ENCODE peak calls at places on chromosomes 11 and 22, in six cellular contexts. One of them, this sample, is unnamed.

GRCh38 chr11:73399159-73400090 is 23.2 kb downstream of the RELT start:
- DNase-seq in thoracic aorta: no peak
- DNase-seq in MV-4-11: peak; percentile 72
- DNase-seq in stimulated activated CD8-positive, alpha-beta memory T cell treated with anti-CD3 and anti-CD28 coated beads, Interleukin-2, amount 100 ng/mL, for 48 hours: no peak
- DNase-seq in activated T-cell treated with anti-CD3 and anti-CD28 coated beads for 1 hour: no peak
- DNase-seq in H54: no peak
- DNase-seq in this sample: no peak

GRCh38 chr22:23767673-23768548 is at the start of gene CHCHD10:
- DNase-seq in thoracic aorta: peak; percentile 31
- DNase-seq in MV-4-11: peak; percentile 66
- DNase-seq in stimulated activated CD8-positive, alpha-beta memory T cell treated with anti-CD3 and anti-CD28 coated beads, Interleukin-2, amount 100 ng/mL, for 48 hours: peak; percentile 74
- DNase-seq in activated T-cell treated with anti-CD3 and anti-CD28 coated beads for 1 hour: peak; percentile 70
- DNase-seq in H54: no peak
- DNase-seq in this sample: peak; percentile 84

GRCh38 chr11:93945596-93945995 is 75.6 kb upstream of the HEPHL1 start:
- DNase-seq in thoracic aorta: no peak
- DNase-seq in MV-4-11: no peak
- DNase-seq in stimulated activated CD8-positive, alpha-beta memory T cell treated with anti-CD3 and anti-CD28 coated beads, Interleukin-2, amount 100 ng/mL, for 48 hours: no peak
- DNase-seq in activated T-cell treated with anti-CD3 and anti-CD28 coated beads for 1 hour: no peak
- DNase-seq in H54: no peak
- DNase-seq in this sample: no peak

GRCh38 chr11:10375280-10376048 is 70.6 kb downstream of the ADM start:
- DNase-seq in thoracic aorta: no peak
- DNase-seq in MV-4-11: peak; percentile 40
- DNase-seq in stimulated activated CD8-positive, alpha-beta memory T cell treated with anti-CD3 and anti-CD28 coated beads, Interleukin-2, amount 100 ng/mL, for 48 hours: no peak
- DNase-seq in activated T-cell treated with anti-CD3 and anti-CD28 coated beads for 1 hour: no peak
- DNase-seq in H54: peak; percentile 49
- DNase-seq in this sample: no peak

GRCh38 chr11:6733326-6734030 is 38.3 kb downstream of the OR2AG2 start:
- DNase-seq in thoracic aorta: no peak
- DNase-seq in MV-4-11: no peak
- DNase-seq in stimulated activated CD8-positive, alpha-beta memory T cell treated with anti-CD3 and anti-CD28 coated beads, Interleukin-2, amount 100 ng/mL, for 48 hours: no peak
- DNase-seq in activated T-cell treated with anti-CD3 and anti-CD28 coated beads for 1 hour: no peak
- DNase-seq in H54: no peak
- DNase-seq in this sample: no peak

GRCh38 chr11:126824035-126824607 is 176.4 kb downstream of the KIRREL3 start:
- DNase-seq in thoracic aorta: no peak
- DNase-seq in MV-4-11: no peak
- DNase-seq in stimulated activated CD8-positive, alpha-beta memory T cell treated with anti-CD3 and anti-CD28 coated beads, Interleukin-2, amount 100 ng/mL, for 48 hours: no peak
- DNase-seq in activated T-cell treated with anti-CD3 and anti-CD28 coated beads for 1 hour: no peak
- DNase-seq in H54: no peak
- DNase-seq in this sample: no peak

GRCh38 chr11:77470504-77470903 is 3.4 kb downstream of the PAK1 start:
- DNase-seq in thoracic aorta: no peak
- DNase-seq in MV-4-11: peak; percentile 78
- DNase-seq in stimulated activated CD8-positive, alpha-beta memory T cell treated with anti-CD3 and anti-CD28 coated beads, Interleukin-2, amount 100 ng/mL, for 48 hours: no peak
- DNase-seq in activated T-cell treated with anti-CD3 and anti-CD28 coated beads for 1 hour: no peak
- DNase-seq in H54: no peak
- DNase-seq in this sample: no peak

GRCh38 chr11:126290887-126291286 is 8.0 kb downstream of the TIRAP start:
- DNase-seq in thoracic aorta: no peak
- DNase-seq in MV-4-11: no peak
- DNase-seq in stimulated activated CD8-positive, alpha-beta memory T cell treated with anti-CD3 and anti-CD28 coated beads, Interleukin-2, amount 100 ng/mL, for 48 hours: no peak
- DNase-seq in activated T-cell treated with anti-CD3 and anti-CD28 coated beads for 1 hour: no peak
- DNase-seq in H54: no peak
- DNase-seq in this sample: no peak

GRCh38 chr11:70608568-70609314 is 210.4 kb downstream of the CTTN start:
- DNase-seq in thoracic aorta: no peak
- DNase-seq in MV-4-11: peak; percentile 84
- DNase-seq in stimulated activated CD8-positive, alpha-beta memory T cell treated with anti-CD3 and anti-CD28 coated beads, Interleukin-2, amount 100 ng/mL, for 48 hours: no peak
- DNase-seq in activated T-cell treated with anti-CD3 and anti-CD28 coated beads for 1 hour: no peak
- DNase-seq in H54: no peak
- DNase-seq in this sample: no peak

GRCh38 chr11:78860720-78861422 is 286.2 kb upstream of the NARS2 start:
- DNase-seq in thoracic aorta: no peak
- DNase-seq in MV-4-11: peak; percentile 1
- DNase-seq in stimulated activated CD8-positive, alpha-beta memory T cell treated with anti-CD3 and anti-CD28 coated beads, Interleukin-2, amount 100 ng/mL, for 48 hours: no peak
- DNase-seq in activated T-cell treated with anti-CD3 and anti-CD28 coated beads for 1 hour: no peak
- DNase-seq in H54: no peak
- DNase-seq in this sample: no peak

GRCh38 chr22:29907753-29908515 is 25.0 kb downstream of the MTMR3 start:
- DNase-seq in thoracic aorta: peak; percentile 36
- DNase-seq in MV-4-11: peak; percentile 81
- DNase-seq in stimulated activated CD8-positive, alpha-beta memory T cell treated with anti-CD3 and anti-CD28 coated beads, Interleukin-2, amount 100 ng/mL, for 48 hours: no peak
- DNase-seq in activated T-cell treated with anti-CD3 and anti-CD28 coated beads for 1 hour: peak; percentile 5
- DNase-seq in H54: peak; percentile 44
- DNase-seq in this sample: peak; percentile 53

GRCh38 chr22:38770257-38770949 is 14.6 kb upstream of the SUN2 start:
- DNase-seq in thoracic aorta: no peak
- DNase-seq in MV-4-11: no peak
- DNase-seq in stimulated activated CD8-positive, alpha-beta memory T cell treated with anti-CD3 and anti-CD28 coated beads, Interleukin-2, amount 100 ng/mL, for 48 hours: no peak
- DNase-seq in activated T-cell treated with anti-CD3 and anti-CD28 coated beads for 1 hour: no peak
- DNase-seq in H54: no peak
- DNase-seq in this sample: no peak

GRCh38 chr11:128814856-128815705 is 52.0 kb downstream of the KCNJ1 start:
- DNase-seq in thoracic aorta: no peak
- DNase-seq in MV-4-11: peak; percentile 75
- DNase-seq in stimulated activated CD8-positive, alpha-beta memory T cell treated with anti-CD3 and anti-CD28 coated beads, Interleukin-2, amount 100 ng/mL, for 48 hours: no peak
- DNase-seq in activated T-cell treated with anti-CD3 and anti-CD28 coated beads for 1 hour: no peak
- DNase-seq in H54: peak; percentile 16
- DNase-seq in this sample: no peak

GRCh38 chr22:36734171-36735058 is 30.9 kb upstream of the CACNG2 start:
- DNase-seq in thoracic aorta: no peak
- DNase-seq in MV-4-11: peak; percentile 80
- DNase-seq in stimulated activated CD8-positive, alpha-beta memory T cell treated with anti-CD3 and anti-CD28 coated beads, Interleukin-2, amount 100 ng/mL, for 48 hours: no peak
- DNase-seq in activated T-cell treated with anti-CD3 and anti-CD28 coated beads for 1 hour: no peak
- DNase-seq in H54: peak; percentile 48
- DNase-seq in this sample: peak; percentile 24

GRCh38 chr11:38384568-38384967 is 1786.5 kb upstream of the RAG2 start:
- DNase-seq in thoracic aorta: no peak
- DNase-seq in MV-4-11: no peak
- DNase-seq in stimulated activated CD8-positive, alpha-beta memory T cell treated with anti-CD3 and anti-CD28 coated beads, Interleukin-2, amount 100 ng/mL, for 48 hours: no peak
- DNase-seq in activated T-cell treated with anti-CD3 and anti-CD28 coated beads for 1 hour: no peak
- DNase-seq in H54: no peak
- DNase-seq in this sample: no peak

GRCh38 chr11:116887909-116888556 is 50.6 kb upstream of the APOA1 start:
- DNase-seq in thoracic aorta: no peak
- DNase-seq in MV-4-11: no peak
- DNase-seq in stimulated activated CD8-positive, alpha-beta memory T cell treated with anti-CD3 and anti-CD28 coated beads, Interleukin-2, amount 100 ng/mL, for 48 hours: no peak
- DNase-seq in activated T-cell treated with anti-CD3 and anti-CD28 coated beads for 1 hour: no peak
- DNase-seq in H54: no peak
- DNase-seq in this sample: no peak

GRCh38 chr11:22875869-22876473 is 15.7 kb upstream of the CCDC179 start:
- DNase-seq in thoracic aorta: peak; percentile 17
- DNase-seq in MV-4-11: peak; percentile 78
- DNase-seq in stimulated activated CD8-positive, alpha-beta memory T cell treated with anti-CD3 and anti-CD28 coated beads, Interleukin-2, amount 100 ng/mL, for 48 hours: peak; percentile 21
- DNase-seq in activated T-cell treated with anti-CD3 and anti-CD28 coated beads for 1 hour: peak; percentile 42
- DNase-seq in H54: peak; percentile 10
- DNase-seq in this sample: peak; percentile 92

GRCh38 chr22:23752090-23752691 is 1.3 kb upstream of the ZNF70 start:
- DNase-seq in thoracic aorta: no peak
- DNase-seq in MV-4-11: peak; percentile 43
- DNase-seq in stimulated activated CD8-positive, alpha-beta memory T cell treated with anti-CD3 and anti-CD28 coated beads, Interleukin-2, amount 100 ng/mL, for 48 hours: no peak
- DNase-seq in activated T-cell treated with anti-CD3 and anti-CD28 coated beads for 1 hour: no peak
- DNase-seq in H54: no peak
- DNase-seq in this sample: no peak

GRCh38 chr22:27690596-27690995 is 111.0 kb downstream of the MN1 start:
- DNase-seq in thoracic aorta: no peak
- DNase-seq in MV-4-11: no peak
- DNase-seq in stimulated activated CD8-positive, alpha-beta memory T cell treated with anti-CD3 and anti-CD28 coated beads, Interleukin-2, amount 100 ng/mL, for 48 hours: no peak
- DNase-seq in activated T-cell treated with anti-CD3 and anti-CD28 coated beads for 1 hour: no peak
- DNase-seq in H54: no peak
- DNase-seq in this sample: no peak

GRCh38 chr11:1767399-1768140 is 3.8 kb upstream of the CTSD start:
- DNase-seq in thoracic aorta: no peak
- DNase-seq in MV-4-11: no peak
- DNase-seq in stimulated activated CD8-positive, alpha-beta memory T cell treated with anti-CD3 and anti-CD28 coated beads, Interleukin-2, amount 100 ng/mL, for 48 hours: no peak
- DNase-seq in activated T-cell treated with anti-CD3 and anti-CD28 coated beads for 1 hour: no peak
- DNase-seq in H54: no peak
- DNase-seq in this sample: no peak

GRCh38 chr11:26905368-26905767 is 88.5 kb upstream of the FIBIN start:
- DNase-seq in thoracic aorta: no peak
- DNase-seq in MV-4-11: no peak
- DNase-seq in stimulated activated CD8-positive, alpha-beta memory T cell treated with anti-CD3 and anti-CD28 coated beads, Interleukin-2, amount 100 ng/mL, for 48 hours: no peak
- DNase-seq in activated T-cell treated with anti-CD3 and anti-CD28 coated beads for 1 hour: no peak
- DNase-seq in H54: peak; percentile 2
- DNase-seq in this sample: no peak

GRCh38 chr11:130999992-131000770 is 83.9 kb upstream of the SNX19 start:
- DNase-seq in thoracic aorta: no peak
- DNase-seq in MV-4-11: no peak
- DNase-seq in stimulated activated CD8-positive, alpha-beta memory T cell treated with anti-CD3 and anti-CD28 coated beads, Interleukin-2, amount 100 ng/mL, for 48 hours: no peak
- DNase-seq in activated T-cell treated with anti-CD3 and anti-CD28 coated beads for 1 hour: no peak
- DNase-seq in H54: no peak
- DNase-seq in this sample: no peak

GRCh38 chr11:120098503-120099054 is 39.3 kb downstream of the TRIM29 start:
- DNase-seq in thoracic aorta: no peak
- DNase-seq in MV-4-11: no peak
- DNase-seq in stimulated activated CD8-positive, alpha-beta memory T cell treated with anti-CD3 and anti-CD28 coated beads, Interleukin-2, amount 100 ng/mL, for 48 hours: no peak
- DNase-seq in activated T-cell treated with anti-CD3 and anti-CD28 coated beads for 1 hour: no peak
- DNase-seq in H54: no peak
- DNase-seq in this sample: no peak

GRCh38 chr11:95799531-95799930 is 9.2 kb downstream of the CEP57 start:
- DNase-seq in thoracic aorta: no peak
- DNase-seq in MV-4-11: no peak
- DNase-seq in stimulated activated CD8-positive, alpha-beta memory T cell treated with anti-CD3 and anti-CD28 coated beads, Interleukin-2, amount 100 ng/mL, for 48 hours: no peak
- DNase-seq in activated T-cell treated with anti-CD3 and anti-CD28 coated beads for 1 hour: no peak
- DNase-seq in H54: no peak
- DNase-seq in this sample: no peak

GRCh38 chr11:8328848-8329330 is 65.2 kb upstream of the LMO1 start:
- DNase-seq in thoracic aorta: peak; percentile 12
- DNase-seq in MV-4-11: peak; percentile 93
- DNase-seq in stimulated activated CD8-positive, alpha-beta memory T cell treated with anti-CD3 and anti-CD28 coated beads, Interleukin-2, amount 100 ng/mL, for 48 hours: peak; percentile 76
- DNase-seq in activated T-cell treated with anti-CD3 and anti-CD28 coated beads for 1 hour: peak; percentile 30
- DNase-seq in H54: peak; percentile 99
- DNase-seq in this sample: peak; percentile 53

GRCh38 chr11:94020777-94021615 is at the start of gene HEPHL1:
- DNase-seq in thoracic aorta: no peak
- DNase-seq in MV-4-11: no peak
- DNase-seq in stimulated activated CD8-positive, alpha-beta memory T cell treated with anti-CD3 and anti-CD28 coated beads, Interleukin-2, amount 100 ng/mL, for 48 hours: no peak
- DNase-seq in activated T-cell treated with anti-CD3 and anti-CD28 coated beads for 1 hour: no peak
- DNase-seq in H54: no peak
- DNase-seq in this sample: no peak

GRCh38 chr11:45606514-45607024 is 58.9 kb downstream of the CHST1 start:
- DNase-seq in thoracic aorta: no peak
- DNase-seq in MV-4-11: no peak
- DNase-seq in stimulated activated CD8-positive, alpha-beta memory T cell treated with anti-CD3 and anti-CD28 coated beads, Interleukin-2, amount 100 ng/mL, for 48 hours: no peak
- DNase-seq in activated T-cell treated with anti-CD3 and anti-CD28 coated beads for 1 hour: no peak
- DNase-seq in H54: no peak
- DNase-seq in this sample: no peak

GRCh38 chr11:59200421-59200746 is 12.3 kb downstream of the MPEG1 start:
- DNase-seq in thoracic aorta: no peak
- DNase-seq in MV-4-11: peak; percentile 64
- DNase-seq in stimulated activated CD8-positive, alpha-beta memory T cell treated with anti-CD3 and anti-CD28 coated beads, Interleukin-2, amount 100 ng/mL, for 48 hours: no peak
- DNase-seq in activated T-cell treated with anti-CD3 and anti-CD28 coated beads for 1 hour: no peak
- DNase-seq in H54: no peak
- DNase-seq in this sample: no peak

GRCh38 chr11:103529217-103529684 is 420.0 kb downstream of the DYNC2H1 start:
- DNase-seq in thoracic aorta: no peak
- DNase-seq in MV-4-11: no peak
- DNase-seq in stimulated activated CD8-positive, alpha-beta memory T cell treated with anti-CD3 and anti-CD28 coated beads, Interleukin-2, amount 100 ng/mL, for 48 hours: no peak
- DNase-seq in activated T-cell treated with anti-CD3 and anti-CD28 coated beads for 1 hour: no peak
- DNase-seq in H54: peak; percentile 7
- DNase-seq in this sample: no peak

GRCh38 chr22:29326481-29326880 is 11.0 kb upstream of the RASL10A start:
- DNase-seq in thoracic aorta: no peak
- DNase-seq in MV-4-11: no peak
- DNase-seq in stimulated activated CD8-positive, alpha-beta memory T cell treated with anti-CD3 and anti-CD28 coated beads, Interleukin-2, amount 100 ng/mL, for 48 hours: no peak
- DNase-seq in activated T-cell treated with anti-CD3 and anti-CD28 coated beads for 1 hour: no peak
- DNase-seq in H54: no peak
- DNase-seq in this sample: no peak

GRCh38 chr11:98793276-98793675 is 227.5 kb upstream of the CNTN5 start:
- DNase-seq in thoracic aorta: no peak
- DNase-seq in MV-4-11: no peak
- DNase-seq in stimulated activated CD8-positive, alpha-beta memory T cell treated with anti-CD3 and anti-CD28 coated beads, Interleukin-2, amount 100 ng/mL, for 48 hours: no peak
- DNase-seq in activated T-cell treated with anti-CD3 and anti-CD28 coated beads for 1 hour: no peak
- DNase-seq in H54: no peak
- DNase-seq in this sample: no peak

GRCh38 chr11:71563401-71563800 is 2.0 kb upstream of the KRTAP5-10 start:
- DNase-seq in thoracic aorta: no peak
- DNase-seq in MV-4-11: peak; percentile 62
- DNase-seq in stimulated activated CD8-positive, alpha-beta memory T cell treated with anti-CD3 and anti-CD28 coated beads, Interleukin-2, amount 100 ng/mL, for 48 hours: no peak
- DNase-seq in activated T-cell treated with anti-CD3 and anti-CD28 coated beads for 1 hour: no peak
- DNase-seq in H54: peak; percentile 40
- DNase-seq in this sample: peak; percentile 55

GRCh38 chr11:41955635-41956400 is 496.4 kb upstream of the LRRC4C start:
- DNase-seq in thoracic aorta: no peak
- DNase-seq in MV-4-11: no peak
- DNase-seq in stimulated activated CD8-positive, alpha-beta memory T cell treated with anti-CD3 and anti-CD28 coated beads, Interleukin-2, amount 100 ng/mL, for 48 hours: no peak
- DNase-seq in activated T-cell treated with anti-CD3 and anti-CD28 coated beads for 1 hour: no peak
- DNase-seq in H54: no peak
- DNase-seq in this sample: no peak

GRCh38 chr11:34264266-34265110 is 93.3 kb downstream of the ABTB2 start:
- DNase-seq in thoracic aorta: no peak
- DNase-seq in MV-4-11: no peak
- DNase-seq in stimulated activated CD8-positive, alpha-beta memory T cell treated with anti-CD3 and anti-CD28 coated beads, Interleukin-2, amount 100 ng/mL, for 48 hours: no peak
- DNase-seq in activated T-cell treated with anti-CD3 and anti-CD28 coated beads for 1 hour: no peak
- DNase-seq in H54: no peak
- DNase-seq in this sample: no peak

This sample was measured in pons.